ENCODE peak calls at places on chromosomes 11 and 22, in seven cellular contexts. Z is HFF-Myc, N is uterus, Y is ovary, T is GM23338, C is cardiac fibroblast, X is left lung. F is an unnamed sample.

GRCh38 chr11:107719557-107720304 is 7.9 kb upstream of the SLN start:
- DNase-seq in T (no peak), C (peak; percentile 25), N (no peak), Z (no peak), X (no peak), Y (no peak), F (no peak)

GRCh38 chr22:29092243-29092642 is 19.4 kb downstream of the KREMEN1 start:
- DNase-seq in N (no peak), Z (no peak), Y (no peak), T (no peak), C (no peak), X (no peak), F (no peak)

GRCh38 chr22:17191163-17191562 is 28.1 kb downstream of the ADA2 start:
- DNase-seq in C (peak; percentile 33), T (no peak), Z (no peak), Y (no peak), N (no peak), X (no peak), F (peak; percentile 44)

GRCh38 chr11:13216019-13217006 is 61.3 kb upstream of the BMAL1 start:
- DNase-seq in Z (peak; percentile 56), N (no peak), C (peak; percentile 98), X (peak; percentile 58), Y (no peak), T (peak; percentile 35), F (peak; percentile 97)

GRCh38 chr11:76738618-76739220 is 44.4 kb upstream of the TSKU start:
- DNase-seq in Y (no peak), T (no peak), X (no peak), Z (no peak), C (no peak), N (no peak), F (no peak)

GRCh38 chr11:101091781-101092180 is 37.8 kb downstream of the PGR start:
- DNase-seq in Y (no peak), T (no peak), N (no peak), X (no peak), Z (no peak), C (no peak), F (no peak)

GRCh38 chr11:62427630-62428233 is 8.9 kb downstream of the SCGB1A1 start:
- DNase-seq in T (no peak), C (peak; percentile 42), X (no peak), Y (no peak), Z (no peak), N (no peak), F (peak; percentile 35)

GRCh38 chr22:49648053-49648452 is 179.6 kb downstream of the BRD1 start:
- DNase-seq in C (no peak), Z (no peak), Y (no peak), T (no peak), N (no peak), X (no peak), F (no peak)

GRCh38 chr22:48389916-48390315 is 1437.8 kb downstream of the BRD1 start:
- DNase-seq in C (no peak), Z (no peak), N (no peak), Y (no peak), T (no peak), X (no peak), F (no peak)

GRCh38 chr11:108345767-108346166 is 121.6 kb downstream of the C11orf65 start:
- DNase-seq in X (no peak), C (no peak), Z (no peak), Y (no peak), N (no peak), T (no peak), F (no peak)

DNA sequence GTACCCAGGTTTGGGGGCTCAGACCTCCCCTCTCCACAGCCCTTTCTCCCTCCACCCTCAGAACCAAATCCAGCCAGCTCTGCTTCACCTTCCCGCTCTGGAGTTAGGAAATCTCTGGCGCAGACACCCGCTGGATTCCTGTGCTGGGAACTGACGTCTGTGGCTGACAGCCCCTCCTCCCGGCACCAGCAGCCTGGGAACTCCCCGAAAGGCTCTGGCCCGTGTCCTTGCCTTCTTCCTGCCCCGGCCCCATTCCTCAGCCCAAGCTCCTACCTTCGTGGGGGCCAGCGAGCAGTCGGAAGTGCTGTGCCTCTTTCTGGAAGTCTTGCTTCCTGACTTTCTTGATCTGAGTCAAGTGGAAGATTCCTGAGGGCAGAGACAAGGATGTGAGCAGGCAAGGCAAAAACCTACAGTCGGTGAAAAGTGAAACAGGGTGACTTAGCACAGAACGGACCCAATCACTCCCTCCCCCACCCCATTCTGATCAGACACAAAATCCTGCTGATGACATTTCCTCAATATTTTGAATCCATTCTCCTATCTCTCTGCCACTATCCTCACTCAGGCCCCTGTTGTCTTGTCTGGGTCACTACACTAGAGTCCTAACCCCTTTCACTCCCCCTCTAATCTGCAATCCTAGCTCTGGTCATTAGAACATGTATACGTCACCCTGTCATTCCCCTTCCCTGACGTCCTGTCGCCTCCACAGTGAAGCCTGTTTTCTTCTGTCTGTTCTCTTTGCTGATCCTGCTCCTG is 34.1 kb downstream of the CHRDL2 start:
- DNase-seq in C (peak; percentile 88), X (peak; percentile 84), Y (peak; percentile 83), Z (no peak), N (peak; percentile 93), T (peak; percentile 73), F (peak; percentile 74)
- H3K4me3 ChIP-seq in C (no peak overlapping the region), X (no peak overlapping the region), Y (peak overlapping the region; percentile 10), Z (no peak overlapping the region), N (peak overlapping the region; percentile 11), T (peak overlapping the region; percentile 48), F (no peak overlapping the region)

GRCh38 chr11:95230054-95231034 is 658 bp downstream of the SESN3 start:
- DNase-seq in N (peak; percentile 28), T (peak; percentile 51), C (peak; percentile 23), X (peak; percentile 45), Y (peak; percentile 52), Z (no peak), F (peak; percentile 30)

GRCh38 chr11:95229199-95230053 is 1.6 kb downstream of the SESN3 start:
- DNase-seq in T (peak; percentile 28), C (peak; percentile 13), N (no peak), Z (no peak), X (no peak), Y (no peak), F (peak; percentile 55)

GRCh38 chr11:95231881-95232605 is 1.0 kb upstream of the SESN3 start:
- DNase-seq in C (peak; percentile 36), N (peak; percentile 73), T (peak; percentile 85), Z (no peak), X (peak; percentile 78), Y (peak; percentile 80), F (peak; percentile 62)

GRCh38 chr11:95231126-95231880 is at the start of gene SESN3:
- DNase-seq in T (peak; percentile 99), N (peak; percentile 98), X (peak; percentile 99), C (peak; percentile 98), Y (peak; percentile 98), Z (peak; percentile 91), F (peak; percentile 100)

DNA sequence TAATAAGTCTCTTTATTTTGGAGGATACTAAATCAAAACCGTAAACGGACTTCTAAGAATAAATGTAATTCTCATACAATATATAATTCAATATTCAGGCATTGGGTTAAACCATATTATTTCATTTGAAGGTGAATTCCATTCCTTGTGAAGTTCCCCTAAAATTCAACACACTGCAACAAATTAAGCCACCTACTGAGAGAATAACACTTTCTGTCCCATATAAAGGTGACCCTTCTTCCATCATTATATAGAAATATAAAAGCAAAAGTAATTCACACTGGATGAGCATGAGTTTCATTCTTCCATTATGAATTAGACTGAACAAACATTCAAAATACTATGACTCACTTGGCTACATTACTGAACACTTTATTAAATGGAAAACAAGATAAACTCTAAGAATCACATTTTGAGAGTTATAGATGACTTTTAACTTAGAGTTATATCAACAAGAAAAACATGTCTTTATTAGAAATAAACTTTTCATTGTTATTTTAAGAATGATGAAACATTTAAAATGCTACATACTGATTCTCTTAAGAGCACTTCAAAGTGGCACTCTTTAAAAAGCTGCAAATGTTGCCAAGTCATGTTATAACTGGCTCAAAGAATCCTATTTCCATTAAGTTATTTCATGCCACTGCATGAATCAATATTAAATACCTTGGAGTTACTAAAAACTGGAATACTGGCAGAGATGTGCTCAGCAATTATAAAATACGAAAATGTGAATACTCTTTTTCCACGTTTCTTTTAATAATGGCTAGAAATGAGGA is 2.7 kb downstream of the SESN3 start:
- DNase-seq in X (no peak), N (no peak), Y (no peak), Z (no peak), C (peak; percentile 26), T (no peak), F (peak; percentile 37)
- H3K4me3 ChIP-seq in X (no peak overlapping the region), N (peak overlapping the region; percentile 13), Y (no peak overlapping the region), Z (no peak overlapping the region), C (no peak overlapping the region), T (no peak overlapping the region), F (peak overlapping the region; percentile 10)

GRCh38 chr11:65866524-65867283 is 5.9 kb downstream of the EFEMP2 start:
- DNase-seq in X (no peak), C (no peak), Y (peak; percentile 23), N (peak; percentile 15), T (no peak), Z (no peak), F (no peak)
- H3K4me3 ChIP-seq in X (no peak overlapping the region), C (no peak overlapping the region), Y (no peak overlapping the region), N (no peak overlapping the region), T (no peak overlapping the region), Z (no peak overlapping the region), F (no peak overlapping the region)

GRCh38 chr11:19419813-19420212 is 179.1 kb upstream of the E2F8 start:
- DNase-seq in X (no peak), C (peak; percentile 90), T (no peak), Y (no peak), Z (no peak), N (no peak), F (no peak)
- H3K4me3 ChIP-seq in X (no peak overlapping the region), C (no peak overlapping the region), T (no peak overlapping the region), Y (no peak overlapping the region), Z (no peak overlapping the region), N (no peak overlapping the region), F (no peak overlapping the region)

GRCh38 chr11:112963368-112963955 is 2.2 kb downstream of the NCAM1 start:
- DNase-seq in Z (no peak), X (no peak), Y (peak; percentile 47), T (peak; percentile 15), N (no peak), C (no peak), F (no peak)
- H3K4me3 ChIP-seq in Z (no peak overlapping the region), X (peak overlapping the region; percentile 37), Y (peak overlapping the region; percentile 62), T (peak overlapping the region; percentile 89), N (peak overlapping the region; percentile 61), C (peak overlapping the region; percentile 56), F (peak overlapping the region; percentile 53)

GRCh38 chr11:116194156-116194904 is 578.5 kb downstream of the BUD13 start:
- DNase-seq in C (no peak), X (no peak), Z (no peak), Y (no peak), T (no peak), N (no peak), F (no peak)
- H3K4me3 ChIP-seq in C (no peak overlapping the region), X (peak overlapping the region; percentile 35), Z (no peak overlapping the region), Y (peak overlapping the region; percentile 41), T (peak overlapping the region; percentile 45), N (peak overlapping the region; percentile 41), F (no peak overlapping the region)

GRCh38 chr11:119125849-119126248 is 4.5 kb downstream of the HINFP start:
- DNase-seq in X (no peak), Y (no peak), N (no peak), C (no peak), Z (no peak), T (no peak), F (no peak)
- H3K4me3 ChIP-seq in X (no peak overlapping the region), Y (no peak overlapping the region), N (no peak overlapping the region), C (no peak overlapping the region), Z (no peak overlapping the region), T (no peak overlapping the region), F (no peak overlapping the region)

DNA sequence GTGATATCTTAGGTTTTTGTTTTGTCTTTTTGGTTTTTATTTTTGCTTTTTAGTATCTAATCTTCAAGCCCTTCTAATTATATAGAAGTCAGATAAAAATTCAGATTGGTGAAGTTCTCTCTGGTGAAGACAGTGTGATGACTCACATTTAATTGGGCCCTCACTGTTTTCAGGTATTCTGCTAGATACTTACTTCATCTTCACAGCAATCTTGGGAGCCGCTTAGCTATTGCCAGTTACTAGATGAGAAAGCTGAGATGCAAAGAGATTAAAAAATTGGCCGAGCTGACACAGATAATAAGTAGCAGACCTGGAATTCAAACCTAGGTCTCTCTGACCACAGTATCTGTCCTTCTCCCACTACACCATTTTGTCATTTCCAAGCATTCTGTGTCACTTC is 75.0 kb downstream of the PPP2R1B start:
- DNase-seq in Z (no peak), C (no peak), N (no peak), X (no peak), Y (no peak), T (no peak), F (no peak)
- H3K4me3 ChIP-seq in Z (no peak overlapping the region), C (no peak overlapping the region), N (no peak overlapping the region), X (no peak overlapping the region), Y (no peak overlapping the region), T (no peak overlapping the region), F (no peak overlapping the region)